ENCODE peak calls at places on chromosomes 13 and 19, in eight cellular contexts. G, B, L, N, D, F, Y and W are unnamed samples.

GRCh38 chr13:96214804-96215445 is 125.0 kb downstream of the HS6ST3 start:
- DNase-seq in D (peak), G (no peak), N (no peak), L (no peak), B (no peak), Y (no peak), F (no peak), W (no peak)

GRCh38 chr19:6260912-6261636 is 18.7 kb downstream of the MLLT1 start:
- DNase-seq in B (no peak), N (no peak), F (no peak), Y (peak), D (peak), G (peak), L (no peak), W (no peak)

GRCh38 chr13:82305588-82305987 is 1576.7 kb downstream of the SLITRK1 start:
- DNase-seq in D (no peak), F (no peak), L (no peak), B (no peak), Y (no peak), N (no peak), G (no peak), W (no peak)

GRCh38 chr13:99367106-99367616 is 60.0 kb upstream of the GPR183 start:
- DNase-seq in G (no peak), B (no peak), F (no peak), N (no peak), Y (peak), L (no peak), D (no peak), W (no peak)

GRCh38 chr19:41302624-41303351 is 7.2 kb upstream of the CCDC97 start:
- DNase-seq in B (no peak), F (no peak), D (no peak), N (no peak), G (peak), Y (no peak), L (no peak), W (no peak)

GRCh38 chr19:46571495-46571894 is 29.6 kb upstream of the CALM3 start:
- DNase-seq in D (peak), B (no peak), G (no peak), F (no peak), N (peak), L (no peak), Y (peak), W (no peak)

GRCh38 chr13:75803982-75804381 is 167.9 kb downstream of the LMO7 start:
- DNase-seq in G (no peak), N (no peak), B (no peak), D (no peak), L (no peak), F (no peak), Y (no peak), W (no peak)

GRCh38 chr13:109945206-109945960 is 159.0 kb upstream of the IRS2 start:
- DNase-seq in Y (no peak), F (peak), N (peak), B (peak), G (no peak), D (no peak), L (no peak), W (peak)

GRCh38 chr19:39908803-39909202 is 25.6 kb downstream of the FCGBP start:
- DNase-seq in F (no peak), B (no peak), Y (no peak), D (no peak), G (no peak), L (no peak), N (no peak), W (no peak)

GRCh38 chr13:37202264-37202663 is 96.8 kb upstream of the CSNK1A1L start:
- DNase-seq in F (no peak), L (no peak), Y (no peak), D (no peak), G (no peak), B (no peak), N (no peak), W (no peak)

DNA sequence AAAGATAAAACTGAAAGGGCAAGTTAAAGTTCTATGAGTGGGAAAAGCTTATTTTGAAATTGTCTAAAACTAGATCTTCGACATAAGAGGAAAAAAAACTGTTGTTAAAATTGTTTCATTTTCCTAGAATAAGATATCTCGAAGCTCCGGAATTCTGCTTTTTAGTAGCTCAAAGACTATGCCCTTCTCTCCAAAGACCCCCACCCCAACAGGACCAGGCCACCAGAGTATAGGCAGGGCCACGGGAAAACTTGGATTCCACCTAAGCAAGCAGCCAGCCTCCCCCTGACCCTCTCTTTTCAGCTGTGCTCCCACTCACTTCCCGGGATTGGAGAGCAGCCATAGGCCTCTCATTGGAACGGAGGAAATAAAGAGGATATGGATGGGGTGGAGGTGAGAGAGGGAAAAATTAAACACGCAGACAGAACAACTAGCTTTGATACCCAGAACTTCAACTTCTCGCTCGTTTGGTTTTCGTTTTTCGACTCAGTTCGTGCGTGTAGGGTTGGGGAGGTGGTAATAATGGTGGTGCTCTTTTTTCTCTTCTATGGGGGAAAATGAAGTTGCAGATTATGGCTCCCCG is 2.9 kb downstream of the POU4F1 start:
- DNase-seq in N (no peak), D (no peak), G (no peak), Y (no peak), L (no peak), F (no peak), B (no peak), W (no peak)
- H3K4me3 ChIP-seq in N (no peak), D (no peak), G (no peak), Y (no peak), L (no peak), F (no peak), B (no peak), W (no peak)

DNA sequence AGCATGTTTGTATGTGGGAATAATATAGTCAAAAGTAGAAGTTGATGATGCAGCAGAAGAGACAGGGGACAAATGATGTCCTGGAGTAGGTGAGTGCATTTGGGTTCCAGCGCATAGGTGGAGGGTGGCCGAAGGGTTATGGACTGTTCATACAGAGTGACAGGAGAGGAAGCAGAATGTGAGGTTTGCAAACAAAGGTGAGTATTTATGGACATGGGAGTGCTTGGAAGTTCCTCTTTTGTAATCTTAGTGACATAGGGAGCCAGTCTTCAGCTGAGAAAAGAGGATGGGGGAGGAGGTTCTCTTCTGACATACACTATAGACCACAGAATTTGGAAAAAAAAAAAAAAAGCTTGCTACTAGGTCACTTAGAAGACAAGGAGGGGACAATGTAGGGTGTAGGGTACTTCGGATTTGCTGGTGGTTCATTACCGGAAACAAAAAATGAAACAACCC is 331.6 kb downstream of the DLEU7 start:
- DNase-seq in G (no peak), L (no peak), B (no peak), D (peak), F (no peak), N (no peak), Y (no peak), W (no peak)
- H3K4me3 ChIP-seq in G (no peak), L (peak), B (no peak), D (peak), F (no peak), N (no peak), Y (no peak), W (no peak)

DNA sequence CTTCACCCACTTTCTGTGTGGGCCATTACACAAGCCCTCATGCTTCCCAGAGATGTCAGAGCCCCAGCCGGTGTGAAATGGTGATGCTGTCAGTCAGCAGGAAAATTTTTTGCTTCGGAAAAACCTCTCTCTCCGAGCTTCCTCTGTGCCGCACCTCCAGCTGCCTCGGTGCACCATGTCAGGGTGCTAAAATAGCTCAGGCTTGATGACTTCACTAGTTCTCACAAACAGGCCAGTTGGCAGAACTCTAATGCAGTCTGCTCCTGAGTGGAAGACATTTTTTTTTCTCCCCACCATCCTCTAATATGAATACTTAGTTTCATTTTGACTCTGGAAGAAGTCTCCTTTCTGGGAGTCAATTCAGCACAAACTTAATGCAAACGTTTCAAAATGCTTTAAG is 71.3 kb downstream of the KLF12 start:
- DNase-seq in N (no peak), D (no peak), Y (no peak), F (no peak), G (no peak), L (peak), B (no peak), W (peak)
- H3K4me3 ChIP-seq in N (no peak), D (no peak), Y (no peak), F (no peak), G (no peak), L (peak), B (no peak), W (no peak)

GRCh38 chr19:18607222-18608101 is 863 bp upstream of the CRLF1 start:
- DNase-seq in B (no peak), N (no peak), L (no peak), F (no peak), Y (peak), G (no peak), D (no peak), W (no peak)
- H3K4me3 ChIP-seq in B (no peak), N (peak), L (peak), F (no peak), Y (no peak), G (no peak), D (no peak), W (peak)

GRCh38 chr19:56304243-56304642 is 10.4 kb downstream of the ZSCAN5A start:
- DNase-seq in G (no peak), Y (no peak), B (no peak), N (no peak), F (no peak), L (no peak), D (no peak), W (no peak)
- H3K4me3 ChIP-seq in G (no peak), Y (no peak), B (no peak), N (no peak), F (no peak), L (no peak), D (no peak), W (no peak)